ENCODE peak calls at places on chromosomes 4 and X, in seven cellular contexts. J is GM23338, X is mammary epithelial cell, H is neural progenitor cell, A is IMR-90, B is PC-3, F is HCT116. V is an unnamed sample.

GRCh38 chrX:65697915-65698796 is 30.7 kb downstream of the MSN start:
- DNase-seq in B (no peak), X (no peak), H (no peak), J (peak; percentile 15), A (no peak), F (no peak), V (no peak)

GRCh38 chr4:17436750-17437090 is 75.2 kb downstream of the QDPR start:
- DNase-seq in A (no peak), B (no peak), X (no peak), H (no peak), F (no peak), J (peak; percentile 20), V (no peak)

GRCh38 chrX:56782791-56783449 is 53.9 kb downstream of the NBDY start:
- DNase-seq in J (no peak), A (no peak), B (no peak), F (no peak), H (no peak), X (no peak), V (no peak)

GRCh38 chr4:103375278-103375677 is 177.1 kb upstream of the CENPE start:
- DNase-seq in J (no peak), B (peak; percentile 49), A (peak; percentile 0), F (peak; percentile 24), X (peak; percentile 48), H (no peak), V (no peak)

GRCh38 chrX:45668686-45669443 is 468.2 kb upstream of the DIPK2B start:
- DNase-seq in H (no peak), F (peak; percentile 78), X (peak; percentile 94), A (peak; percentile 95), B (peak; percentile 81), J (no peak), V (no peak)

GRCh38 chrX:10666102-10666501 is 45.7 kb upstream of the MID1 start:
- DNase-seq in B (no peak), J (no peak), H (no peak), A (no peak), F (no peak), X (no peak), V (no peak)

GRCh38 chr4:152996672-152997071 is 60.5 kb downstream of the FHDC1 start:
- DNase-seq in X (no peak), A (no peak), J (no peak), H (no peak), B (no peak), F (no peak), V (no peak)

GRCh38 chr4:823761-824460 is 2.0 kb downstream of the CPLX1 start:
- DNase-seq in H (peak; percentile 30), B (no peak), F (no peak), J (peak; percentile 38), X (no peak), A (no peak), V (no peak)

GRCh38 chr4:173990879-173991231 is 292.6 kb downstream of the FBXO8 start:
- DNase-seq in F (no peak), A (no peak), H (peak; percentile 54), J (peak; percentile 38), X (no peak), B (no peak), V (peak; percentile 61)

GRCh38 chrX:31555506-31555905 is 483.7 kb upstream of the FTHL17 start:
- DNase-seq in F (no peak), B (no peak), A (peak; percentile 6), J (no peak), X (no peak), H (no peak), V (no peak)

GRCh38 chr4:22241415-22241814 is 274.5 kb downstream of the ADGRA3 start:
- DNase-seq in A (no peak), F (no peak), H (no peak), X (no peak), J (no peak), B (no peak), V (no peak)

GRCh38 chr4:114615435-114615834 is 16.8 kb downstream of the UGT8 start:
- DNase-seq in H (no peak), B (no peak), J (no peak), F (no peak), X (no peak), A (no peak), V (peak; percentile 38)

GRCh38 chr4:52051615-52052474 is 741 bp downstream of the SPATA18 start:
- DNase-seq in B (no peak), F (no peak), H (peak; percentile 94), X (peak; percentile 97), J (peak; percentile 94), A (peak; percentile 89), V (peak; percentile 90)
- H3K4me3 ChIP-seq in B (no peak overlapping the region), F (peak overlapping the region; percentile 23), H (peak overlapping the region; percentile 68), X (peak overlapping the region; percentile 68), J (peak overlapping the region; percentile 92), A (peak overlapping the region; percentile 57), V (peak overlapping the region; percentile 86)

GRCh38 chrX:2708016-2708415 is 16.9 kb downstream of the CD99 start:
- DNase-seq in H (no peak), F (no peak), A (no peak), J (no peak), B (peak; percentile 13), X (peak; percentile 43), V (no peak)
- H3K4me1 ChIP-seq in H (peaks cover 16% of the 10 kb centered on the region), F (peaks cover 11% of the 10 kb centered on the region), A (peaks cover 24% of the 10 kb centered on the region), J (peaks cover 31% of the 10 kb centered on the region), B (peaks cover 44% of the 10 kb centered on the region), X (peaks cover 35% of the 10 kb centered on the region), V (peaks cover 48% of the 10 kb centered on the region)

GRCh38 chr4:7773401-7774187 is 166.1 kb downstream of the AFAP1 start:
- DNase-seq in F (no peak), H (no peak), A (no peak), B (no peak), X (no peak), J (no peak), V (no peak)
- H4K20me1 ChIP-seq in F (no peaks in the 10 kb centered on the region), H (no peaks in the 10 kb centered on the region), A (peaks cover 52% of the 10 kb centered on the region), B (no peaks in the 10 kb centered on the region), X (no peaks in the 10 kb centered on the region), J (no peaks in the 10 kb centered on the region), V (no peaks in the 10 kb centered on the region)

GRCh38 chrX:69503228-69503834 is 795 bp upstream of the NALF2 start:
- DNase-seq in X (no peak), A (no peak), F (peak; percentile 43), H (no peak), J (peak; percentile 81), B (no peak), V (no peak)
- H3K4me3 ChIP-seq in X (no peak overlapping the region), A (no peak overlapping the region), F (peak overlapping the region; percentile 53), H (peak overlapping the region; percentile 70), J (peak overlapping the region; percentile 68), B (no peak overlapping the region), V (no peak overlapping the region)

DNA sequence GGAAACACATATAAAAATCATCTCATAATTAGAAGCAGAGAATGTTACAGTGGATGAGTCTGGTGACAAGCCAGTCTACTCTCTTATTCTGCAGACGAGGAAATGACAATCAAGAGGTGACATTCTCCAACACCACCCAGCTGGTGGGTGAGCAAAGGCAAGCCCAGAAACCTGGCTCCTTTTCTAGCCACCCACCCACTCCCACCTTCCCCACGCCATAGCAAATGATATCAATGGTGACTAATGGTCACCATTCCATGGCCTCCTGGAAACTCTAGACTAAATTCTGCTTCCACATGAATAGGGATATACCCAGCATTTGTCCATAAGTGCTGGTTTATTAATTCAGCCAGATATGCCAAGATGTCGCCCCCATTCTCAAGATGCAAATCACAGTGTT is 10.7 kb downstream of the SEL1L3 start:
- DNase-seq in J (no peak), F (no peak), B (no peak), X (no peak), H (no peak), A (no peak), V (no peak)
- H3K4me1 ChIP-seq in J (no peaks in the 10 kb centered on the region), F (peaks cover 8% of the 10 kb centered on the region), B (peaks cover 9% of the 10 kb centered on the region), X (peaks cover 5% of the 10 kb centered on the region), H (peaks cover 2% of the 10 kb centered on the region), A (peaks cover 10% of the 10 kb centered on the region), V (peaks cover 4% of the 10 kb centered on the region)

GRCh38 chrX:73852022-73852421 is 289.0 kb downstream of the CHIC1 start:
- DNase-seq in X (no peak), J (no peak), F (no peak), B (no peak), A (no peak), H (no peak), V (no peak)

GRCh38 chrX:73849054-73849453 is 286.1 kb downstream of the CHIC1 start:
- DNase-seq in A (no peak), B (no peak), H (peak; percentile 85), J (no peak), F (no peak), X (no peak), V (no peak)

GRCh38 chrX:73850124-73851013 is 287.4 kb downstream of the CHIC1 start:
- DNase-seq in J (peak; percentile 36), A (peak; percentile 38), B (peak; percentile 58), F (peak; percentile 7), X (peak; percentile 35), H (peak; percentile 45), V (peak; percentile 13)

GRCh38 chrX:73851014-73852009 is 288.3 kb downstream of the CHIC1 start:
- DNase-seq in F (no peak), A (peak; percentile 96), X (peak; percentile 95), H (no peak), J (no peak), B (no peak), V (no peak)

GRCh38 chrX:73847991-73848390 is 285.0 kb downstream of the CHIC1 start:
- DNase-seq in H (no peak), J (no peak), F (no peak), B (no peak), X (no peak), A (no peak), V (no peak)
- H4K20me1 ChIP-seq in H (peaks cover 14% of the 10 kb centered on the region), J (no peaks in the 10 kb centered on the region), F (no peaks in the 10 kb centered on the region), B (no peaks in the 10 kb centered on the region), X (peaks cover 50% of the 10 kb centered on the region), A (peaks cover 78% of the 10 kb centered on the region), V (no peaks in the 10 kb centered on the region)

GRCh38 chr4:38366451-38366850 is 297.5 kb upstream of the KLF3 start:
- DNase-seq in F (no peak), H (no peak), X (no peak), B (no peak), A (no peak), J (no peak), V (no peak)
- H3K4me3 ChIP-seq in F (no peak overlapping the region), H (no peak overlapping the region), X (no peak overlapping the region), B (no peak overlapping the region), A (no peak overlapping the region), J (no peak overlapping the region), V (no peak overlapping the region)

GRCh38 chr4:2849267-2850140 is 5.9 kb downstream of the ADD1 start:
- DNase-seq in F (no peak), A (no peak), J (no peak), H (no peak), B (no peak), X (no peak), V (peak; percentile 42)
- H3K4me1 ChIP-seq in F (peaks cover 4% of the 10 kb centered on the region), A (peaks cover 9% of the 10 kb centered on the region), J (peaks cover 4% of the 10 kb centered on the region), H (no peaks in the 10 kb centered on the region), B (peaks cover 9% of the 10 kb centered on the region), X (peaks cover 4% of the 10 kb centered on the region), V (peaks cover 46% of the 10 kb centered on the region)